ENCODE peak calls at places on chromosome 15, in four cellular contexts. E is suprapubic skin, O is H1, R is HepG2. W is an unnamed sample. For H3K9me3, the result is how much of the 10 kb centered on the place peaks cover.

GRCh38 chr15:84874991-84875390 is 9.5 kb upstream of the SLC28A1 start:
- DNase-seq in E (no peak), O (no peak), R (no peak), W (no peak)

GRCh38 chr15:60840703-60841411 is 361.9 kb upstream of the ICE2 start:
- DNase-seq in E (no peak), O (no peak), R (no peak), W (no peak)

GRCh38 chr15:101153801-101154656 is 97.8 kb downstream of the CHSY1 start:
- DNase-seq in E (no peak), O (no peak), R (no peak), W (no peak)

GRCh38 chr15:93018574-93018973 is 70.4 kb downstream of the RGMA start:
- DNase-seq in E (no peak), O (no peak), R (no peak), W (no peak)

GRCh38 chr15:59797756-59798604 is 108.9 kb upstream of the BNIP2 start:
- DNase-seq in E (no peak), O (no peak), R (no peak), W (no peak)

GRCh38 chr15:51758645-51759044 is 7.2 kb downstream of the TMOD2 start:
- DNase-seq in E (no peak), O (no peak), R (no peak), W (peak)

GRCh38 chr15:57785959-57786358 is 79.4 kb downstream of the POLR2M start:
- DNase-seq in E (no peak), O (no peak), R (no peak), W (no peak)

GRCh38 chr15:39553947-39554731 is 26.7 kb upstream of the THBS1 start:
- DNase-seq in E (no peak), O (no peak), R (no peak), W (no peak)

GRCh38 chr15:83243634-83244033 is 36.0 kb upstream of the HDGFL3 start:
- DNase-seq in E (no peak), O (no peak), R (no peak), W (no peak)

GRCh38 chr15:78831229-78832207 is 20.3 kb upstream of the ADAMTS7 start:
- DNase-seq in E (no peak), O (peak), R (no peak), W (no peak)

GRCh38 chr15:98541519-98541918 is 106.8 kb upstream of the IGF1R start:
- DNase-seq in E (peak), O (no peak), R (no peak), W (no peak)

GRCh38 chr15:99059010-99059981 is 45.6 kb upstream of the SYNM start:
- DNase-seq in E (peak), O (peak), R (peak), W (peak)

GRCh38 chr15:67967871-67968423 is 86.2 kb upstream of the PIAS1 start:
- DNase-seq in E (peak), O (peak), R (no peak), W (peak)

GRCh38 chr15:61038387-61038786 is 190.7 kb downstream of the RORA start:
- DNase-seq in E (peak), O (no peak), R (no peak), W (no peak)

GRCh38 chr15:39997031-39997430 is 42.0 kb downstream of the SRP14 start:
- DNase-seq in E (no peak), O (no peak), R (no peak), W (no peak)

GRCh38 chr15:94295275-94295674 is 63.9 kb downstream of the MCTP2 start:
- DNase-seq in E (no peak), O (no peak), R (no peak), W (no peak)

GRCh38 chr15:70400766-70401541 is 303.2 kb upstream of the TLE3 start:
- DNase-seq in E (no peak), O (no peak), R (no peak), W (no peak)

GRCh38 chr15:34693053-34693744 is 61.6 kb downstream of the GJD2 start:
- DNase-seq in E (no peak), O (no peak), R (no peak), W (no peak)
- TF ChIP-seq EP300 in E (no peak), O (no peak), R (no peak), W (no peak)

GRCh38 chr15:41183580-41183979 is 47.0 kb downstream of the EXD1 start:
- DNase-seq in E (no peak), O (no peak), R (no peak), W (no peak)

GRCh38 chr15:41182266-41182665 is 48.3 kb downstream of the EXD1 start:
- DNase-seq in E (no peak), O (no peak), R (no peak), W (no peak)

DNA sequence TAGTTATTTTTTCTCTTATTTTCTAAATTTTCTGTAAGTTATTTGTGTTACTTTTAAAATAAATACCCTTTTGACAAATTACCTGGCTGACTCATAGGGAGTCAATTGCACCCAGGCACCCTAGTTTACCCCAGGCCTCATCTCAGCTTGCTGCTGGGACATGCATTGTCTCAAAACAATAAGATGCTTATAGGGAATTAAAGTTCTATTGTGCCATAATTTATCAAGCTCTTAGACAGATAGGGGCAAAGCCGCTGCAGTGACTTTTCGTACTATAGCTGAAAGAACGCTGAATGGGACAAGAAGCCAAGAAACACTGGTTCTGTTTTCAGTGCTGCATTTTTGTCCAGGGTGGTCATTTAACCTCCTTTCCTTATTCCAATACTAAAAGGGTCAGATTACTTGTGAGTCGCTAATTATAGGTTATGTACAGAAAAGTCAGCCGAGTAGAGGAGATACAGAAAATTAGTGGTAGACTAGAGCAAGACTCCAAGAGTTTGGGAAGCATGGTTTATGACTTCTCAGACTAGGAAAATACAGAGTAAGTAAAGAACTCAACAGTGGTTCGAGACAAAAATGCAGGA is 50.3 kb downstream of the EXD1 start:
- DNase-seq in E (no peak), O (no peak), R (no peak), W (no peak)
- H3K9me3 ChIP-seq in E (under half), O (under half), R (under half), W (under half)

DNA sequence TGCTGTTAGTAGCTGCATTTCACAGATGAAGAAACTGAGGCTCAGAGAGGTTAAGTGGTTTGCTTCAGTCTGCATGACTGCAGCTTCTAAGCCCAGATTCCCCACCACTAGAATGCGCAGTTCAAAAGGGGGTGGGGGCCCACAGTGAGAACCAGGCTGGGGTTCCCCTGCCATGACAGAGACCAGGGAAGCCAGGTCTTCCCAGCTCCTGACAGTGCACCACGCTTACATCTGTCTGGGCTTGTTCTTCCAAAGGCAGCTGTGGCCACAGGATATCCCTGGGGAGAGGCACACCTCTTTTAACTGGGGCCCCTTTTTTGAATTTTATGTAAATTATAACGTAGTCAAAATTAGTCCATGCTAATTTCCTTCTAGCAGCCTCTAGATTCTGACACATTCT is 5.3 kb downstream of the PLEKHO2 start:
- DNase-seq in E (no peak), O (no peak), R (no peak), W (no peak)
- H3K4me3 ChIP-seq in E (no peak), O (no peak), R (no peak), W (no peak)

GRCh38 chr15:26773485-26773877 is 615 bp upstream of the GABRB3 start:
- DNase-seq in E (no peak), O (no peak), R (no peak), W (no peak)
- TF ChIP-seq EP300 in E (no peak), O (no peak), R (no peak), W (no peak)

GRCh38 chr15:27126449-27126848 is 155.5 kb downstream of the GABRG3 start:
- DNase-seq in E (no peak), O (no peak), R (no peak), W (no peak)

GRCh38 chr15:27119695-27120266 is 148.8 kb downstream of the GABRG3 start:
- DNase-seq in E (no peak), O (no peak), R (no peak), W (no peak)

GRCh38 chr15:27124287-27124830 is 153.4 kb downstream of the GABRG3 start:
- DNase-seq in E (no peak), O (no peak), R (no peak), W (no peak)

GRCh38 chr15:27121672-27122071 is 150.7 kb downstream of the GABRG3 start:
- DNase-seq in E (no peak), O (no peak), R (no peak), W (no peak)

DNA sequence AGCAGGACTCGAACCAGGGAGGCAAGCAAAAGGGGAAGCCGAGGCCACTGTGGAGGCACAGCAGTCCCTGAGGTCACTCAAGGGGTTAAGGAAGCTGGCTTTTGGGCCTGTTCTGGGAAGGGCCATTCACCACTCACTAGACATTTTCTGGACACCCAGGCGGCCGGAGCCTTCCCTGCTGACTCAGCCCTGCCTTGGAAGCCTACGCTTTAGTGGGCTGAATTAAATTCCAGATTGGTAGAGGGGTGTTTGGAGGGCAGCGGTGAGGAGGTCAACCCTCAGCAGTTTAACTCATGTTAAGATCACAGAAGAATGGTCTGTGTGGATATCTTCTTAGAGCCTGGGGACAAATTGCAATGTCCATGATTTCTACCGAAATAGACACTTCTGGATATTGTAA is 152.8 kb downstream of the GABRG3 start:
- DNase-seq in E (no peak), O (no peak), R (no peak), W (no peak)
- H3K9me3 ChIP-seq in E (under half), O (under half), R (under half), W (under half)

GRCh38 chr15:88465633-88466219 is 1.5 kb downstream of the MRPL46 start:
- DNase-seq in E (no peak), O (no peak), R (peak), W (no peak)
- H3K4me3 ChIP-seq in E (peak), O (no peak), R (peak), W (no peak)

GRCh38 chr15:22979699-22980188 is 424 bp downstream of the CYFIP1 start:
- DNase-seq in E (peak), O (peak), R (no peak), W (no peak)

GRCh38 chr15:22978691-22979068 is 1.5 kb downstream of the CYFIP1 start:
- DNase-seq in E (peak), O (no peak), R (no peak), W (no peak)

GRCh38 chr15:22979069-22979698 is 984 bp downstream of the CYFIP1 start:
- DNase-seq in E (peak), O (peak), R (peak), W (peak)

GRCh38 chr15:22980189-22981136 is at the start of gene CYFIP1:
- DNase-seq in E (peak), O (peak), R (peak), W (peak)

GRCh38 chr15:22981336-22981840 is 1.2 kb upstream of the CYFIP1 start:
- DNase-seq in E (no peak), O (no peak), R (no peak), W (no peak)
- TF ChIP-seq EP300 in E (no peak), O (no peak), R (no peak), W (no peak)